ENCODE peak calls at places on chromosomes 3 and 15, in four cellular contexts. R, O, K and G are unnamed samples.
A peak's percentile ranks its signal among the peaks of the same experiment; 100 is the strongest.

GRCh38 chr3:16511561-16512434 is 1.7 kb downstream of the RFTN1 start:
- DNase-seq in K (peak; percentile 93), R (peak; percentile 85), O (no peak), G (peak; percentile 57)

GRCh38 chr3:101643861-101644613 is 32.9 kb downstream of the ZBTB11 start:
- DNase-seq in R (peak; percentile 71), O (peak; percentile 9), K (peak; percentile 52), G (peak; percentile 4)

GRCh38 chr3:123027292-123028232 is at the start of gene SEMA5B:
- DNase-seq in O (peak; percentile 29), R (peak; percentile 26), K (peak; percentile 23), G (no peak)

GRCh38 chr15:63146684-63147083 is 10.6 kb downstream of the RPS27L start:
- DNase-seq in R (peak; percentile 59), O (peak; percentile 41), K (peak; percentile 34), G (no peak)

GRCh38 chr3:161406594-161407555 is 35.6 kb upstream of the SPTSSB start:
- DNase-seq in K (no peak), R (no peak), O (no peak), G (no peak)

GRCh38 chr3:139295040-139295439 is 48.8 kb upstream of the MRPS22 start:
- DNase-seq in R (no peak), K (no peak), O (no peak), G (no peak)

GRCh38 chr3:20837676-20838302 is 651.8 kb upstream of the SGO1 start:
- DNase-seq in O (no peak), R (no peak), K (no peak), G (no peak)

GRCh38 chr15:59567369-59567768 is 44.2 kb upstream of the GCNT3 start:
- DNase-seq in R (no peak), O (peak; percentile 72), K (peak; percentile 52), G (no peak)

GRCh38 chr3:27507515-27508266 is 23.5 kb upstream of the SLC4A7 start:
- DNase-seq in K (peak; percentile 55), R (peak; percentile 18), O (no peak), G (no peak)

GRCh38 chr15:79474252-79474651 is 42.1 kb downstream of the MINAR1 start:
- DNase-seq in O (no peak), R (peak; percentile 14), K (peak; percentile 49), G (no peak)

GRCh38 chr3:150232992-150233451 is 175.1 kb upstream of the TSC22D2 start:
- DNase-seq in K (peak; percentile 43), R (peak; percentile 66), O (no peak), G (no peak)

GRCh38 chr15:43799945-43800285 is at the start of gene SERINC4:
- DNase-seq in O (no peak), K (no peak), R (no peak), G (no peak)

GRCh38 chr3:86046436-86047328 is 944.3 kb downstream of the VGLL3 start:
- DNase-seq in O (peak; percentile 24), K (no peak), R (no peak), G (no peak)

GRCh38 chr3:6781103-6781502 is 79.8 kb upstream of the GRM7 start:
- DNase-seq in O (no peak), K (no peak), R (no peak), G (no peak)

GRCh38 chr3:8723612-8724011 is 10.0 kb upstream of the CAV3 start:
- DNase-seq in O (no peak), R (no peak), K (no peak), G (no peak)

GRCh38 chr15:101091080-101092017 is 160.5 kb downstream of the CHSY1 start:
- DNase-seq in O (no peak), R (peak; percentile 93), K (peak; percentile 89), G (peak; percentile 35)

GRCh38 chr3:134897391-134898131 is 102.5 kb downstream of the EPHB1 start:
- DNase-seq in R (no peak), K (no peak), O (no peak), G (no peak)

GRCh38 chr15:95129589-95129988 is 898.2 kb downstream of the MCTP2 start:
- DNase-seq in K (peak; percentile 45), R (peak; percentile 61), O (no peak), G (no peak)

GRCh38 chr15:70200003-70200410 is 102.3 kb upstream of the TLE3 start:
- DNase-seq in K (no peak), R (no peak), O (no peak), G (no peak)

GRCh38 chr3:68017069-68017468 is 362.7 kb upstream of the SUCLG2 start:
- DNase-seq in O (peak; percentile 5), R (no peak), K (no peak), G (no peak)

GRCh38 chr3:68018275-68018674 is 363.9 kb upstream of the SUCLG2 start:
- DNase-seq in K (no peak), O (peak; percentile 0), R (no peak), G (no peak)
- TF ChIP-seq CTCF in K (no peak), O (no peak), R (no peak), G (no peak)

DNA sequence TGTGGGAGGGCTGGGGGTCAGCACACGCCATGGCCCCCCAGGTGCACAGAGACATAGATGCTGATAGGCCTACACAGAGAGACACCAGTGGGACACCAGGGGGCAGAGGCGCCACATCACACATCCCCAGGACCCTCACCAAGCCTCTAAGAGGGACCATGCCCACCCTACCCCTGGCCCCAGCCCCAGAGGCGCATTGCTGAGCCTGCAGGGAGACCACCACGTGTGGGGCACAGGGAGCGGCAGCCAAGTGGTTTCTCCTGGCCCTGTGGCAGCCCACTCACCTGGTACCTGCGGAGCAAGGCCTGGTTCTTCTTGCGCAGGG is 1.2 kb downstream of the CCDC9B start:
- DNase-seq in O (peak; percentile 14), R (no peak), K (no peak), G (no peak)
- TF ChIP-seq CTCF in O (peak; percentile 20), R (peak; percentile 13), K (peak; percentile 24), G (peak; percentile 1)

GRCh38 chr3:114299421-114299820 is 5.6 kb downstream of the TIGIT start:
- DNase-seq in O (peak; percentile 58), R (peak; percentile 36), K (peak; percentile 39), G (no peak)
- TF ChIP-seq CTCF in O (peak; percentile 58), R (peak; percentile 40), K (peak; percentile 62), G (peak; percentile 25)

GRCh38 chr3:127819656-127820055 is 2.7 kb downstream of the MGLL start:
- DNase-seq in K (no peak), R (no peak), O (no peak), G (no peak)

GRCh38 chr3:127819086-127819485 is 3.2 kb downstream of the MGLL start:
- DNase-seq in R (no peak), O (no peak), K (no peak), G (no peak)

GRCh38 chr3:127822166-127822835 is at the start of gene MGLL:
- DNase-seq in R (peak; percentile 27), K (peak; percentile 53), O (peak; percentile 43), G (no peak)

GRCh38 chr3:127820871-127821853 is 1.2 kb downstream of the MGLL start:
- DNase-seq in K (peak; percentile 46), R (no peak), O (no peak), G (no peak)

DNA sequence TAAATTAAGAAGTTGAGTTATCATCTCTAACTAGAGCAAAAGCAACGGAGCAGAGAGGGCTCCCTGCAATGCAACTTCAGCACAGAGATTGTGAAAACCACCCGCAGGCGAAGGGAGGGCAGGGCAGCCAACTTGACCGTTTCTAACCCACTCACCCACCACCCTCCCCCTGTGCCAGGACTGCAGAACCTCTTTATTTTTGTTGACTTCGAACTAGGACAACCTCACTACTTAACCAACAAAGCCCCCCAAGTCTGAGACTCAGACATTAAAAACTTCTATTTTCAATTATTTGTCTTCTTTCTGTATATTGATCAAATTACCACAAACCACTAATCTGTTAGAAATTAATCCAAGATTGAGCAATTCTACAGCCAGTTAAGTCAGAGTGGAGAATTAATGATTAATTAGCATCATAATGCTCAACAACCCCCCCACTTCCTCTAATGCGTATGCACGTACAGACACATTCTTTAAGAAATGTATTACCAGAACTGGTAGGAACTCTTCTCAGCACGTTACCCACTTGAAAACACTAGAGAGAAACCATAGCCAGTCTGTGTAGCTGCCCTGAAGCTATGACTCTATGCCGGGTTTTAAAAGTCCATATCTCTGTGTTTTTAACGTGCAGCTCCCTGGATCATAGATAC is 2.0 kb downstream of the MGLL start:
- DNase-seq in R (peak; percentile 14), O (peak; percentile 43), K (peak; percentile 43), G (no peak)
- TF ChIP-seq CTCF in R (peak; percentile 11), O (no peak), K (peak; percentile 36), G (peak; percentile 29)

DNA sequence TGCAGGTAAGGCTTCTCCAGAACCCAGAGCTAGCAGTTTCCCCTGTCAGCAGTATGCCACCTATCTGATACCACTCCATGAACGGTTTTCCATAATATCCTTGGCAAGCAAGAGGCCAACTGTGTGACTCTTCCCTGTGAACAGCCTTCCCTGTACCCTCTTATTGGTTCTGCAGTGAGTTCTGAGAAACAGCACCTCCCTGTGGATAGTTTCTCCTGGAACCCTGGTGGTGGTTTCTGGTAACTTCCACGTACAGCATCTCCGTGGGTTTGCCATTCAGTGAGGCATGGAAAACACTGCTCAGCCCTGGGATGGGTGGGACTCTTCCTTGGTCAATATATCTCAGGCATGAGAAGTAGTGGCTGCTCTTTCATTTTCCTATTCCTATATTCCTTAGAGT is 19.4 kb upstream of the SERPINI2 start:
- DNase-seq in K (no peak), R (no peak), O (peak; percentile 9), G (no peak)
- TF ChIP-seq CTCF in K (no peak), R (no peak), O (no peak), G (no peak)

GRCh38 chr3:159130108-159130507 is 328.3 kb downstream of the MFSD1 start:
- DNase-seq in R (peak; percentile 3), O (peak; percentile 29), K (peak; percentile 38), G (no peak)
- TF ChIP-seq CTCF in R (peak; percentile 12), O (peak; percentile 40), K (peak; percentile 29), G (peak; percentile 20)

GRCh38 chr3:62962656-62963055 is 87.4 kb upstream of the CADPS start:
- DNase-seq in K (no peak), R (no peak), O (no peak), G (no peak)
- TF ChIP-seq CTCF in K (no peak), R (no peak), O (no peak), G (no peak)

DNA sequence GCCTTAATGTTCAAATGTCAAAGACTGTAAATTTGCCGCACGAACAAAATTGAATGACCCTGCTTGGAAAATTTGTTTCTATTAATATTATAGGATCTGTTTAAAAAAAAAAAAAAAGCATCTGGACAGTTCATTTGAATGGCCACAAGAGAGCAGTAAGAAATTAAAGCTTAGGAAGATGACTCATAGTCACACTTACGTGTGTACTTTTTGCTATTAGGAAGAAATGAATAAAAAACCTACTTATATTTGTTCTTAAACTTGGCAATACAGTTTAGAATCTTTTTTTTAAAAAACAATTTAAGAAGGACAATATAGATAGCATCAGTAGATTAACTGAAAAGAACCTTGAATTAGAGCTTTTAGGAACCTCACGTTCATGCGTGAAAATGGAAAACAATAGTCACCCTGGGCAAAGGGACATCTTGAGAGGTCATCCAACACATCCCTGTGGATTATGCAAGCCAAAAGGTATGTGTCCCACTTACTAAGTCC is 621.8 kb downstream of the MECOM start:
- DNase-seq in O (peak; percentile 40), R (peak; percentile 71), K (peak; percentile 82), G (peak; percentile 28)
- TF ChIP-seq CTCF in O (peak; percentile 43), R (peak; percentile 64), K (peak; percentile 54), G (peak; percentile 60)